ENCODE peak calls at places on chromosomes 1 and 21, in ten cellular contexts. M, N, H, T, B, G, K, A, Z and Y are unnamed samples.

GRCh38 chr1:29653034-29653810 is 416.9 kb downstream of the PTPRU start:
- DNase-seq in M (no peak), N (peak; percentile 58), H (peak; percentile 8), T (no peak), B (no peak), G (no peak), K (no peak), A (no peak), Z (no peak), Y (no peak)

GRCh38 chr1:213296558-213296957 is 245.5 kb downstream of the RPS6KC1 start:
- DNase-seq in M (no peak), N (no peak), H (no peak), T (no peak), B (no peak), G (no peak), K (no peak), A (no peak), Z (no peak), Y (no peak)

GRCh38 chr1:21439721-21440629 is at the start of gene NBPF3:
- DNase-seq in M (peak; percentile 91), N (peak; percentile 91), H (peak; percentile 87), T (peak; percentile 94), B (peak; percentile 82), G (peak; percentile 68), K (peak; percentile 80), A (peak; percentile 88), Z (peak; percentile 90), Y (peak; percentile 42)

GRCh38 chr1:203146042-203146369 is 18.5 kb downstream of the ADORA1 start:
- DNase-seq in M (no peak), N (no peak), H (no peak), T (peak; percentile 12), B (no peak), G (no peak), K (no peak), A (no peak), Z (no peak), Y (no peak)

GRCh38 chr1:9010781-9011323 is 15.4 kb downstream of the SLC2A7 start:
- DNase-seq in M (no peak), N (no peak), H (no peak), T (peak; percentile 22), B (no peak), G (no peak), K (no peak), A (no peak), Z (no peak), Y (peak; percentile 40)

GRCh38 chr1:202623075-202623474 is 87.2 kb downstream of the SYT2 start:
- DNase-seq in M (peak; percentile 71), N (no peak), H (no peak), T (no peak), B (no peak), G (no peak), K (no peak), A (no peak), Z (no peak), Y (no peak)

GRCh38 chr21:46307625-46308024 is 16.0 kb downstream of the C21orf58 start:
- DNase-seq in M (no peak), N (no peak), H (no peak), T (no peak), B (no peak), G (no peak), K (no peak), A (no peak), Z (no peak), Y (no peak)

GRCh38 chr1:18085387-18086074 is 22.1 kb upstream of the IGSF21 start:
- DNase-seq in M (no peak), N (no peak), H (no peak), T (no peak), B (no peak), G (no peak), K (no peak), A (no peak), Z (no peak), Y (no peak)

GRCh38 chr1:94683886-94684285 is 136.3 kb upstream of the SLC44A3 start:
- DNase-seq in M (no peak), N (no peak), H (no peak), T (no peak), B (no peak), G (no peak), K (no peak), A (no peak), Z (no peak), Y (no peak)

GRCh38 chr1:14914351-14914988 is 239.1 kb upstream of the TMEM51 start:
- DNase-seq in M (no peak), N (no peak), H (no peak), T (no peak), B (no peak), G (no peak), K (no peak), A (no peak), Z (no peak), Y (no peak)

GRCh38 chr1:244052011-244052727 is 1.1 kb downstream of the ZBTB18 start:
- DNase-seq in M (no peak), N (no peak), H (no peak), T (no peak), B (no peak), G (no peak), K (no peak), A (peak; percentile 67), Z (no peak), Y (no peak)

GRCh38 chr1:87685366-87686136 is 356.9 kb downstream of the LMO4 start:
- DNase-seq in M (no peak), N (peak; percentile 20), H (no peak), T (no peak), B (no peak), G (peak; percentile 36), K (no peak), A (no peak), Z (no peak), Y (no peak)

GRCh38 chr21:34819357-34819999 is 150.7 kb downstream of the CLIC6 start:
- DNase-seq in M (no peak), N (no peak), H (no peak), T (no peak), B (no peak), G (no peak), K (no peak), A (no peak), Z (no peak), Y (no peak)

GRCh38 chr1:22592919-22593790 is 29.9 kb downstream of the EPHA8 start:
- DNase-seq in M (no peak), N (peak; percentile 78), H (no peak), T (no peak), B (no peak), G (no peak), K (no peak), A (no peak), Z (no peak), Y (no peak)

GRCh38 chr1:160030657-160031367 is 978 bp downstream of the PIGM start:
- DNase-seq in M (no peak), N (no peak), H (no peak), T (peak; percentile 8), B (no peak), G (no peak), K (no peak), A (no peak), Z (peak; percentile 18), Y (no peak)

GRCh38 chr21:31665397-31665796 is 5.9 kb downstream of the SOD1 start:
- DNase-seq in M (no peak), N (no peak), H (no peak), T (no peak), B (peak; percentile 23), G (no peak), K (no peak), A (no peak), Z (no peak), Y (no peak)

GRCh38 chr1:38898653-38899230 is 17.4 kb upstream of the GJA9 start:
- DNase-seq in M (no peak), N (no peak), H (no peak), T (no peak), B (no peak), G (no peak), K (no peak), A (no peak), Z (no peak), Y (no peak)

GRCh38 chr1:96145486-96145885 is 576.1 kb upstream of the PTBP2 start:
- DNase-seq in M (no peak), N (no peak), H (no peak), T (no peak), B (no peak), G (no peak), K (no peak), A (no peak), Z (no peak), Y (no peak)

GRCh38 chr1:209158851-209159250 is 424.7 kb upstream of the CAMK1G start:
- DNase-seq in M (no peak), N (no peak), H (no peak), T (no peak), B (no peak), G (no peak), K (no peak), A (no peak), Z (no peak), Y (no peak)

GRCh38 chr1:165659581-165659895 is 28.5 kb downstream of the MGST3 start:
- DNase-seq in M (no peak), N (peak; percentile 46), H (no peak), T (no peak), B (no peak), G (peak; percentile 40), K (no peak), A (no peak), Z (no peak), Y (no peak)